ENCODE peak calls at places on chromosomes 6 and 20, in six cellular contexts. E is left ventricle myocardium inferior, I is AG04450, R is HCT116, O is endothelial cell of umbilical vein, Q is Panc1. V is an unnamed sample.

GRCh38 chr6:139029470-139030210 is 1.1 kb downstream of the ABRACL start:
- DNase-seq in O (peak; percentile 47), Q (no peak), E (peak; percentile 64), I (peak; percentile 63), R (no peak), V (peak; percentile 84)

GRCh38 chr6:36793296-36793912 is 45.8 kb downstream of the CPNE5 start:
- DNase-seq in R (no peak), O (no peak), E (no peak), Q (no peak), I (no peak), V (no peak)

GRCh38 chr6:159062564-159062945 is 17.8 kb upstream of the TAGAP start:
- DNase-seq in O (no peak), E (no peak), I (no peak), R (no peak), Q (no peak), V (no peak)

GRCh38 chr6:26202201-26202611 is 115.0 kb downstream of the HFE start:
- DNase-seq in E (no peak), I (no peak), R (no peak), Q (no peak), O (no peak), V (no peak)

GRCh38 chr20:64156136-64156885 is 7.9 kb upstream of the MYT1 start:
- DNase-seq in O (no peak), E (no peak), I (no peak), R (no peak), Q (no peak), V (peak; percentile 24)

GRCh38 chr20:38953630-38954340 is 8.4 kb upstream of the DHX35 start:
- DNase-seq in I (no peak), Q (no peak), E (no peak), O (no peak), R (no peak), V (no peak)

GRCh38 chr20:38674178-38675133 is 49.8 kb upstream of the SLC32A1 start:
- DNase-seq in Q (no peak), R (no peak), E (no peak), O (peak; percentile 64), I (peak; percentile 8), V (no peak)

GRCh38 chr6:131059486-131059885 is 3.6 kb downstream of the EPB41L2 start:
- DNase-seq in I (no peak), Q (peak; percentile 64), O (no peak), R (no peak), E (no peak), V (no peak)

GRCh38 chr6:90068264-90068663 is 174.0 kb downstream of the GJA10 start:
- DNase-seq in E (no peak), O (peak; percentile 22), I (no peak), R (peak; percentile 53), Q (no peak), V (no peak)

GRCh38 chr20:32762754-32763201 is 593 bp downstream of the DNMT3B start:
- DNase-seq in O (no peak), E (no peak), I (no peak), Q (no peak), R (no peak), V (no peak)

GRCh38 chr6:80132942-80133517 is 26.6 kb downstream of the BCKDHB start:
- DNase-seq in Q (no peak), I (peak; percentile 16), E (peak; percentile 24), O (peak; percentile 58), R (peak; percentile 47), V (peak; percentile 47)

GRCh38 chr6:129730477-129731165 is 20.6 kb upstream of the ARHGAP18 start:
- DNase-seq in O (peak; percentile 63), E (no peak), I (no peak), Q (no peak), R (no peak), V (no peak)

GRCh38 chr6:147711511-147711910 is 203.0 kb downstream of the SAMD5 start:
- DNase-seq in O (no peak), E (no peak), Q (no peak), I (no peak), R (no peak), V (no peak)

GRCh38 chr6:161407581-161407980 is 133.7 kb upstream of the AGPAT4 start:
- DNase-seq in Q (no peak), O (no peak), I (peak; percentile 24), R (no peak), E (no peak), V (no peak)
- H3K27ac ChIP-seq in Q (no peak overlapping the region), O (no peak overlapping the region), I (peak overlapping the region; percentile 47), R (no peak overlapping the region), E (no peak overlapping the region), V (no peak overlapping the region)

DNA sequence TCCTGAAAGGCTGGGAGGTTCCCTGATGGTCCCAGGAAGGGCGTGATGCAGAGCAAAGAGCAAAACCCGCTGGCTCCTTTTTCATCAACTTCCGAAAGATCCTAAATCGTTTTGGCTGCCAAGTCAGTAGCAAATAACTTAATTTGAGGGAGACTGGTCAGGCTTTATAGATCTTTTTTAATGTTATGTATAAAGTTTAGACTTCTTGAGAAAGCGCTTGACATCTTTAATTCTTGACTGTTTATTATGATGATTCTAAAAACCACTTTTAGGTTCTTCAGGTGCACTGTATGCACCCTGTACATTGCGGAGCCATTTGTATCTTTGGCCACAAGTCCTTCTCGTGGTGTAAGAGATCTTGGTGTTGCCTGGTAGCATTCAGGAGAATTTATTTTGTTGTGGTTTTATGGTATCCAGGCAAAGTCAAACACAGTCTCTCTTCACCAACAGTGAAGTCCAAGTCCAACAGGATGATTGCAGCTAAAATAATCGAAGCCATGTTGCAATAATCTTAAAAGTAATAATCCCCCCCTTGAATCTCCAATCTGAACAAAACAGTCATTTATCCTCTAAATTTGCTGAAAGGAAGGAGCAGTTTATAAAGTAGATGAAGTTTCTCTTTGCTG is 373 bp upstream of the SYNE1 start:
- DNase-seq in I (no peak), O (no peak), R (no peak), Q (no peak), E (no peak), V (no peak)
- H3K27ac ChIP-seq in I (no peak overlapping the region), O (no peak overlapping the region), R (no peak overlapping the region), Q (no peak overlapping the region), E (peak overlapping the region; percentile 91), V (peak overlapping the region; percentile 83)

DNA sequence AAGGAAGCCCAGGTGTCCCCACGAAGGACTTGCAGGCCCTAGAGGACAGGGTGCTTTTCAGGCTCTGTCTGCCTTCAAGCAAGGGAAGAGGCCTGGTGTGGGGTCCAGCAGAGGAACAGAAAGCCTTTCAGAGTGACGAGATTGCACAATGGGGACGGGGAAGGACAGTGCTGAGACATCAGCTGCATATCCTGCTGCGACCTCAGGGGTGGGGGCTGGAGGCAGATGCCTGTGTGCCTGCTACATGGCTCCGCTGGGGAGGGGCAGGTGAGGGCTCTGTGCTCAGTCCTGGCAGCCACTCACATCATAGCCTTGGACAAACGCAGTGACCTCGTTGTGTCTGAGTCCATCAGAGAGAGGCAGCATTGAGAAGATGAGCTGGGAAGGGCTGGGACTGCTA is 197.1 kb upstream of the SLC24A3 start:
- DNase-seq in E (no peak), I (no peak), O (no peak), R (no peak), Q (no peak), V (no peak)
- H3K27ac ChIP-seq in E (no peak overlapping the region), I (no peak overlapping the region), O (no peak overlapping the region), R (no peak overlapping the region), Q (no peak overlapping the region), V (no peak overlapping the region)

GRCh38 chr20:4090756-4091331 is 75.5 kb upstream of the RNF24 start:
- DNase-seq in Q (no peak), O (peak; percentile 48), E (no peak), R (no peak), I (peak; percentile 61), V (no peak)
- H3K27ac ChIP-seq in Q (no peak overlapping the region), O (no peak overlapping the region), E (peak overlapping the region; percentile 40), R (no peak overlapping the region), I (peak overlapping the region; percentile 99), V (no peak overlapping the region)

GRCh38 chr20:49852522-49853055 is 40.0 kb downstream of the SLC9A8 start:
- DNase-seq in I (no peak), E (no peak), R (no peak), O (no peak), Q (no peak), V (no peak)
- H3K27ac ChIP-seq in I (no peak overlapping the region), E (peak overlapping the region; percentile 64), R (no peak overlapping the region), O (no peak overlapping the region), Q (no peak overlapping the region), V (no peak overlapping the region)

DNA sequence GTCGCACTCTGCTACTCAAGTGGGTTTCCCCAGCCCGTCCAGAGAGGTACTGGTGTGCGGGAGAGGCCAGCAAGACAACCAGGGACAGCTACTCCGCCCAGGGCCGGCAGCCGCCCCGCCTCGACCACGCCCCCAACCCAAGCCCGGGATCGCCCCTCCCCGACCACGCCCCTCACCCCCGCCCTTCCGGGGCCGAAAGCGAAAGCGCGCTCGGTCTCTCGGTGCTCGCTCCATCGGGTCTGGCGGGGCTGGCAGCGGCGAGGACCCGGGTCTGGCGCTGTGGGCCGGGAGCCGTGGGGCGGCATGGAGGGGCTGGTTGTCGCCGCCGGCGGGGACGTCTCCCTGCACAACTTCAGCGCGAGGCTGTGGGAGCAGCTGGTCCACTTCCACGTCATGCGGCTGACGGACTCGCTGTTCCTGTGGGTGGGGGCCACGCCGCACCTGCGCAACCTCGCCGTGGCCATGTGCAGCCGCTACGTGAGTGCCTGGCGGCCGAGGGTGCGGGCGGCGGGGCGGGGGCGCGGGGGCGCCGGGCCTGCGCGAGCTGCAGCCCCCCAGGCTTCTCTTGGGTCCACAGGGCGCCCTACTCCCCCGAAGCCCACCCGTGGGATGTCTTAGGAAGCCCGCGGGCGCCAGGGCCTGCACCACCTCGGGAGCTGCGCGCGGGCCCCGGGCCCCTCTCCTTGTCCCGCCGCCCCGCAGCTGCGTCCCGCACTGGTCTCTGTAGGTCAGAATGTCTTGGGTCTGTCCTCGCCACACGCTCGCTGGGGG is at the start of gene PSMG4:
- DNase-seq in E (peak; percentile 96), I (peak; percentile 65), Q (peak; percentile 33), R (peak; percentile 75), O (peak; percentile 84), V (peak; percentile 96)
- H3K27ac ChIP-seq in E (peak within 1 kb of the TSS; percentile 85), I (peak within 1 kb of the TSS; percentile 47), Q (peak within 1 kb of the TSS; percentile 88), R (peak within 1 kb of the TSS; percentile 76), O (peak within 1 kb of the TSS; percentile 10), V (peak within 1 kb of the TSS; percentile 85)

GRCh38 chr6:156988276-156989158 is 211.3 kb downstream of the ARID1B start:
- DNase-seq in Q (no peak), O (no peak), I (no peak), E (no peak), R (no peak), V (no peak)

GRCh38 chr6:156982168-156982567 is 205.0 kb downstream of the ARID1B start:
- DNase-seq in Q (no peak), E (no peak), O (no peak), I (no peak), R (no peak), V (no peak)

GRCh38 chr6:156984178-156984738 is 207.1 kb downstream of the ARID1B start:
- DNase-seq in E (no peak), O (no peak), I (no peak), R (no peak), Q (no peak), V (no peak)

GRCh38 chr6:156989159-156989806 is 212.1 kb downstream of the ARID1B start:
- DNase-seq in R (no peak), E (no peak), Q (no peak), I (no peak), O (no peak), V (no peak)

DNA sequence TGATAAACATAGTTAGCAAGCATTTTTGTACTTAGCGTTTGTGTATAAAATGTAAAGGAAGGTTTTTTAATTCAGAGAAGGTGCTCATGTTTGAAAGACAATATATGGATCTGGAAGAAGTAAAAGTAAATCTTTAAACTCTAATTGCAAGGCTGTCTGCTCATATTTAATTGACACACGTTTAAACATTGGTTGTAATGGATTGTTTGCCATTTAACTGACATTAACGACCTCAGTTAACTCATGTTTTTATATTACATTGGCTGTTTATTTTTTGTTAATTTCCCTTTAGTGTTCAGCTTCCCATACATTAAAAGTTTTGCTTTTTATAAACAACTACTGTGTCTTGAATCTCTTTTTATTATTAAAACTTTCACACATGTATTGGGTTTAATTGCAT is 208.1 kb downstream of the ARID1B start:
- DNase-seq in R (no peak), O (no peak), E (no peak), I (no peak), Q (no peak), V (no peak)
- H3K27ac ChIP-seq in R (no peak overlapping the region), O (no peak overlapping the region), E (no peak overlapping the region), I (no peak overlapping the region), Q (no peak overlapping the region), V (no peak overlapping the region)